ENCODE peak calls at places on chromosome X, in eight cellular contexts. C, D, Z, G, O, V, R and S are unnamed samples.

GRCh38 chrX:118218940-118219339 is 102.3 kb upstream of the KLHL13 start:
- DNase-seq in C (no peak), D (no peak), Z (no peak), G (no peak), O (no peak), V (no peak), R (no peak), S (no peak)

GRCh38 chrX:37834937-37835336 is 12.4 kb downstream of the DYNLT3 start:
- DNase-seq in C (no peak), D (no peak), Z (no peak), G (no peak), O (no peak), V (no peak), R (no peak), S (no peak)

GRCh38 chrX:17744896-17745523 is 7.7 kb downstream of the SCML1 start:
- DNase-seq in C (no peak), D (no peak), Z (no peak), G (peak), O (no peak), V (no peak), R (no peak), S (no peak)

GRCh38 chrX:65731684-65732289 is 64.3 kb downstream of the MSN start:
- DNase-seq in C (no peak), D (no peak), Z (no peak), G (no peak), O (no peak), V (peak), R (no peak), S (no peak)

GRCh38 chrX:38804481-38805293 is 3.4 kb downstream of the MID1IP1 start:
- DNase-seq in C (no peak), D (no peak), Z (peak), G (no peak), O (no peak), V (no peak), R (no peak), S (peak)

GRCh38 chrX:129726307-129727111 is 12.3 kb upstream of the XPNPEP2 start:
- DNase-seq in C (peak), D (no peak), Z (peak), G (peak), O (peak), V (peak), R (peak), S (peak)

GRCh38 chrX:101219840-101220191 is 230 bp downstream of the DRP2 start:
- DNase-seq in C (peak), D (no peak), Z (no peak), G (no peak), O (peak), V (no peak), R (no peak), S (no peak)

GRCh38 chrX:88425739-88426138 is 321.3 kb upstream of the CPXCR1 start:
- DNase-seq in C (peak), D (no peak), Z (no peak), G (peak), O (no peak), V (no peak), R (peak), S (no peak)

GRCh38 chrX:97616883-97617510 is 733.3 kb downstream of the RPA4 start:
- DNase-seq in C (peak), D (no peak), Z (no peak), G (no peak), O (peak), V (no peak), R (no peak), S (no peak)

GRCh38 chrX:115260330-115260729 is 26.4 kb upstream of the LRCH2 start:
- DNase-seq in C (no peak), D (no peak), Z (no peak), G (no peak), O (no peak), V (no peak), R (no peak), S (no peak)

GRCh38 chrX:134868766-134869495 is 121.9 kb upstream of the SMIM10 start:
- DNase-seq in C (peak), D (no peak), Z (no peak), G (no peak), O (peak), V (no peak), R (no peak), S (no peak)

GRCh38 chrX:53065066-53065465 is 16.5 kb downstream of the GPR173 start:
- DNase-seq in C (no peak), D (no peak), Z (no peak), G (no peak), O (no peak), V (no peak), R (no peak), S (no peak)

GRCh38 chrX:1673337-1673736 is 58.5 kb downstream of the ASMT start:
- DNase-seq in C (peak), D (peak), Z (no peak), G (no peak), O (no peak), V (no peak), R (no peak), S (peak)

GRCh38 chrX:46791927-46792825 is 33.3 kb upstream of the SLC9A7 start:
- DNase-seq in C (peak), D (no peak), Z (no peak), G (no peak), O (peak), V (no peak), R (no peak), S (peak)

GRCh38 chrX:2374086-2374485 is 126.7 kb downstream of the DHRSX start:
- DNase-seq in C (no peak), D (no peak), Z (no peak), G (no peak), O (no peak), V (no peak), R (no peak), S (no peak)

GRCh38 chrX:129495941-129496340 is 27.3 kb downstream of the SMARCA1 start:
- DNase-seq in C (peak), D (no peak), Z (no peak), G (no peak), O (no peak), V (no peak), R (no peak), S (no peak)

GRCh38 chrX:45614853-45615252 is 414.2 kb upstream of the DIPK2B start:
- DNase-seq in C (peak), D (no peak), Z (no peak), G (no peak), O (no peak), V (no peak), R (no peak), S (no peak)